ENCODE peak calls at places on chromosomes 11 and 22, in six cellular contexts. I, B, P, F, Y and T are unnamed samples.

GRCh38 chr11:130671801-130672700 is 223.6 kb downstream of the ADAMTS15 start:
- DNase-seq in I (no peak), P (no peak), Y (no peak), F (no peak), B (peak; percentile 73), T (no peak)

GRCh38 chr22:48941903-48942625 is 885.6 kb downstream of the BRD1 start:
- DNase-seq in P (no peak), F (peak; percentile 15), I (no peak), B (no peak), Y (no peak), T (no peak)

GRCh38 chr11:13013054-13013488 is 4.0 kb downstream of the RASSF10 start:
- DNase-seq in P (no peak), F (no peak), I (no peak), B (no peak), Y (no peak), T (no peak)

GRCh38 chr22:36612458-36612857 is 83.5 kb upstream of the EIF3D start:
- DNase-seq in P (no peak), F (no peak), B (no peak), Y (no peak), I (no peak), T (no peak)

GRCh38 chr11:65476632-65477270 is 22.1 kb upstream of the MALAT1 start:
- DNase-seq in F (no peak), P (no peak), Y (no peak), B (peak; percentile 72), I (no peak), T (no peak)

GRCh38 chr11:130166457-130166784 is 6.8 kb downstream of the ST14 start:
- DNase-seq in Y (no peak), I (no peak), P (peak; percentile 94), B (no peak), F (no peak), T (peak; percentile 57)

GRCh38 chr11:91406009-91406408 is 818.6 kb upstream of the FAT3 start:
- DNase-seq in B (no peak), I (no peak), Y (no peak), F (no peak), P (no peak), T (no peak)

GRCh38 chr11:111236355-111236754 is 9.2 kb upstream of the POU2AF2 start:
- DNase-seq in B (no peak), F (no peak), I (no peak), Y (no peak), P (no peak), T (no peak)

GRCh38 chr22:49208003-49208402 is 619.7 kb downstream of the BRD1 start:
- DNase-seq in F (no peak), Y (no peak), I (no peak), B (no peak), P (no peak), T (no peak)

GRCh38 chr11:38019072-38019775 is 1421.2 kb upstream of the RAG2 start:
- DNase-seq in F (no peak), I (peak; percentile 20), B (no peak), Y (no peak), P (no peak), T (peak; percentile 7)

GRCh38 chr11:40230821-40231220 is 1228.6 kb downstream of the LRRC4C start:
- DNase-seq in B (no peak), F (no peak), P (no peak), Y (no peak), I (no peak), T (no peak)

GRCh38 chr22:29129644-29130201 is 56.9 kb downstream of the KREMEN1 start:
- DNase-seq in F (no peak), P (no peak), Y (no peak), I (no peak), B (peak; percentile 61), T (no peak)

GRCh38 chr11:35391922-35392813 is 27.2 kb downstream of the SLC1A2 start:
- DNase-seq in Y (peak; percentile 81), F (peak; percentile 85), P (peak; percentile 88), B (peak; percentile 88), I (peak; percentile 90), T (peak; percentile 74)

GRCh38 chr11:96158126-96158525 is 184.9 kb downstream of the MAML2 start:
- DNase-seq in B (no peak), I (no peak), Y (no peak), F (no peak), P (no peak), T (no peak)

GRCh38 chr22:25402501-25403283 is 161.8 kb upstream of the GRK3 start:
- DNase-seq in Y (no peak), I (no peak), F (no peak), P (peak; percentile 52), B (no peak), T (no peak)

GRCh38 chr11:116243975-116244374 is 528.8 kb downstream of the BUD13 start:
- DNase-seq in P (no peak), F (no peak), Y (no peak), I (no peak), B (no peak), T (no peak)

GRCh38 chr11:116244425-116244824 is 528.4 kb downstream of the BUD13 start:
- DNase-seq in P (no peak), I (no peak), Y (no peak), F (no peak), B (no peak), T (no peak)

GRCh38 chr11:116255234-116255953 is 517.4 kb downstream of the BUD13 start:
- DNase-seq in P (no peak), B (no peak), I (no peak), Y (no peak), F (no peak), T (no peak)

GRCh38 chr11:116244889-116245288 is 527.9 kb downstream of the BUD13 start:
- DNase-seq in Y (no peak), F (no peak), P (no peak), I (no peak), B (no peak), T (no peak)

GRCh38 chr11:116249561-116249960 is 523.2 kb downstream of the BUD13 start:
- DNase-seq in Y (no peak), P (no peak), B (no peak), I (peak; percentile 29), F (no peak), T (no peak)
- TF ChIP-seq CTCF in Y (no peak), P (no peak), B (no peak), I (peak; percentile 45), F (no peak), T (peak; percentile 13)

GRCh38 chr11:134118016-134118415 is 49.1 kb downstream of the JAM3 start:
- DNase-seq in I (no peak), Y (no peak), F (no peak), P (no peak), B (no peak), T (no peak)

GRCh38 chr11:134120143-134120850 is 51.4 kb downstream of the JAM3 start:
- DNase-seq in P (peak; percentile 65), B (peak; percentile 64), Y (no peak), I (no peak), F (no peak), T (no peak)

GRCh38 chr11:134119094-134119493 is 50.2 kb downstream of the JAM3 start:
- DNase-seq in I (no peak), B (no peak), F (no peak), P (no peak), Y (no peak), T (no peak)

GRCh38 chr11:134120921-134121526 is 52.2 kb downstream of the JAM3 start:
- DNase-seq in P (no peak), B (no peak), I (no peak), Y (no peak), F (no peak), T (no peak)

GRCh38 chr11:134116210-134116609 is 47.3 kb downstream of the JAM3 start:
- DNase-seq in P (no peak), F (no peak), Y (no peak), I (no peak), B (no peak), T (no peak)
- TF ChIP-seq CTCF in P (no peak), F (no peak), Y (no peak), I (no peak), B (no peak), T (no peak)

GRCh38 chr11:124583827-124584226 is 14.0 kb downstream of the OR8A1 start:
- DNase-seq in I (no peak), P (no peak), B (no peak), F (no peak), Y (no peak), T (no peak)

GRCh38 chr11:124582565-124582964 is 12.8 kb downstream of the OR8A1 start:
- DNase-seq in I (no peak), P (no peak), Y (no peak), F (no peak), B (no peak), T (no peak)

GRCh38 chr11:124584681-124585372 is 15.0 kb downstream of the OR8A1 start:
- DNase-seq in B (no peak), I (no peak), P (no peak), F (no peak), Y (no peak), T (no peak)

GRCh38 chr11:124578761-124579160 is 9.0 kb downstream of the OR8A1 start:
- DNase-seq in I (no peak), Y (no peak), B (no peak), P (no peak), F (no peak), T (no peak)

DNA sequence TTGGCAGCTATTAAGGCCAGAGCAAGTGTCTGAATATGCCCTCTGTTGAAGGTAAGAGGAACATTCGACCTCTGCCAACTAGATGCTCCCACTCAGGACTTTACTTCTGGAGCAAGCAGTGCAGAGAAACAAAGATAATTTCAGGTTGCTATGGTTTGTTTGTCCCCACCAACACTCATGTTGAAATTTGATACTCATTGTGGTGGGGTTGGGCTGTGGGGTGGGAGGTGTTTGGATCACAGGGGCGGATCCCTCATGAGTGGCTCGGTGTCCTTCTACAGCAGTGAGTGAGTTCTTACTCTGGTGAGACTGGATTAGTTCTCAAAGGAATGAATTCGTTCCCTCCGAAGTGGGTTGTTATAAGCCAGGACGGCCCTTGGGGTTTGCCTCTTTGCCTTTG is 12.0 kb downstream of the OR8A1 start:
- DNase-seq in F (no peak), B (no peak), Y (no peak), I (no peak), P (no peak), T (no peak)
- TF ChIP-seq CTCF in F (no peak), B (no peak), Y (no peak), I (no peak), P (no peak), T (no peak)

GRCh38 chr11:60842688-60843605 is 1.0 kb downstream of the CCDC86 start:
- DNase-seq in P (no peak), Y (no peak), B (peak; percentile 12), F (no peak), I (no peak), T (peak; percentile 33)
- TF ChIP-seq CTCF in P (no peak), Y (no peak), B (no peak), F (no peak), I (no peak), T (no peak)

DNA sequence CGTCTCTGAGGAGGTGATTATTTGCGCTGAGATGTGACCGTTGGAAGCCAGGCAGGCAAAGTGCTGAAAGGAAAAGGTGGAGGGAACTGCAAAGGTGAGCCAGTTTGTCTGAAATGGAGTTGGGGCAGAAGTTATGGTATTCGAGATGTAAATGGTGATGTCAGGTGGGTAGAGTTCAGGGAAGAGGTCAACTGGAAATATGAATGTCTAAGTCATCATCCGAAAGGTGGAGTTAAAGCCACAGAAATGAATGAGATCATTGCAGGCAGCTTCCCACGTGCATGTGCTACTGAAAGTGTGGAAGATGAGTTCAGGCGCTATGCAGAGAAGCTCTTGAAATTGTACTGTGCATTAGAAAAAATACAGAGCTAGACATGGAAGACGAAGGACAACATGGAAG is 2.2 kb upstream of the BPIFC start:
- DNase-seq in P (no peak), Y (no peak), B (no peak), I (no peak), F (no peak), T (no peak)
- TF ChIP-seq CTCF in P (no peak), Y (no peak), B (no peak), I (no peak), F (no peak), T (no peak)